ENCODE peak calls at places on chromosomes 4 and X, in eight cellular contexts. W is RCC 7860, X is Calu3, G is posterior cingulate gyrus, E is mesothelial cell of epicardium, T is tibial artery, B is AG09309, Q is H9. Z is an unnamed sample.

GRCh38 chrX:137313627-137314026 is 252.3 kb upstream of the ZIC3 start:
- DNase-seq in W (no peak), B (no peak), X (no peak), T (no peak), G (no peak), Q (no peak), E (no peak), Z (no peak)

GRCh38 chrX:15515931-15516330 is 15.3 kb downstream of the BMX start:
- DNase-seq in T (peak), B (no peak), E (no peak), G (no peak), Q (no peak), W (no peak), X (no peak), Z (no peak)

GRCh38 chrX:38561951-38562719 is 793 bp downstream of the TSPAN7 start:
- DNase-seq in G (peak), B (no peak), T (peak), E (peak), X (no peak), Q (peak), W (no peak), Z (peak)

GRCh38 chr4:153809916-153810810 is 21.3 kb upstream of the SFRP2 start:
- DNase-seq in G (no peak), W (no peak), X (no peak), E (no peak), Q (no peak), B (no peak), T (no peak), Z (no peak)

GRCh38 chr4:3009422-3009821 is 46.1 kb downstream of the GRK4 start:
- DNase-seq in W (no peak), E (no peak), X (peak), Q (peak), G (no peak), B (no peak), T (no peak), Z (no peak)

GRCh38 chrX:136779346-136779781 is 1.4 kb downstream of the ARHGEF6 start:
- DNase-seq in X (no peak), G (no peak), W (no peak), Q (no peak), E (no peak), B (no peak), T (no peak), Z (no peak)

GRCh38 chr4:71602271-71602890 is 181.5 kb downstream of the GC start:
- DNase-seq in G (no peak), X (peak), Q (no peak), B (no peak), W (peak), E (no peak), T (no peak), Z (no peak)

GRCh38 chr4:179595671-179596410 is 2153.6 kb upstream of the AGA start:
- DNase-seq in G (no peak), X (no peak), W (peak), E (no peak), B (no peak), Q (no peak), T (no peak), Z (no peak)

GRCh38 chr4:117324851-117325491 is 239.6 kb upstream of the TRAM1L1 start:
- DNase-seq in X (peak), G (no peak), T (no peak), Q (no peak), W (peak), B (no peak), E (no peak), Z (no peak)

GRCh38 chrX:83934220-83934619 is 73.3 kb downstream of the CYLC1 start:
- DNase-seq in X (no peak), E (no peak), W (no peak), T (no peak), Q (no peak), G (no peak), B (no peak), Z (no peak)

GRCh38 chr4:155667538-155668511 is 1.2 kb downstream of the GUCY1A1 start:
- DNase-seq in W (peak), Q (peak), B (no peak), G (peak), T (peak), X (peak), E (peak), Z (peak)

GRCh38 chrX:48665991-48666390 is 17.6 kb upstream of the WAS start:
- DNase-seq in W (no peak), T (no peak), E (no peak), Q (no peak), X (no peak), G (no peak), B (no peak), Z (no peak)

GRCh38 chrX:45801554-45801953 is 600.9 kb upstream of the DIPK2B start:
- DNase-seq in T (no peak), W (peak), G (no peak), Q (no peak), E (no peak), X (no peak), B (no peak), Z (no peak)